ENCODE peak calls at places on chromosomes 1 and 21, in four cellular contexts. R, T, J and X are unnamed samples.

GRCh38 chr1:50132495-50132894 is 23.8 kb downstream of the ELAVL4 start:
- DNase-seq in R (no peak), J (no peak), T (no peak), X (no peak)

GRCh38 chr21:44444286-44444931 is 10.9 kb upstream of the LRRC3 start:
- DNase-seq in T (no peak), R (peak; percentile 56), J (no peak), X (no peak)

GRCh38 chr1:63679076-63679475 is 85.9 kb downstream of the PGM1 start:
- DNase-seq in R (no peak), J (no peak), T (peak; percentile 19), X (no peak)

GRCh38 chr1:163275222-163275621 is 46.5 kb upstream of the NUF2 start:
- DNase-seq in J (no peak), R (no peak), T (peak; percentile 22), X (no peak)

GRCh38 chr1:59554011-59554673 is 257.2 kb downstream of the FGGY start:
- DNase-seq in J (no peak), T (no peak), R (no peak), X (no peak)

GRCh38 chr1:62325076-62325475 is 5.8 kb upstream of the KANK4 start:
- DNase-seq in J (peak; percentile 83), R (no peak), T (peak; percentile 43), X (peak; percentile 38)

GRCh38 chr21:45615145-45615711 is 28.3 kb upstream of the PCBP3 start:
- DNase-seq in R (no peak), J (no peak), T (peak; percentile 57), X (no peak)

GRCh38 chr1:112686835-112687234 is 12.4 kb downstream of the MOV10 start:
- DNase-seq in T (no peak), J (no peak), R (no peak), X (no peak)

GRCh38 chr1:192763756-192764155 is 45.1 kb upstream of the RGS2 start:
- DNase-seq in R (no peak), T (peak; percentile 24), J (peak; percentile 14), X (no peak)

GRCh38 chr1:206907304-206907991 is 10.2 kb downstream of the IL24 start:
- DNase-seq in R (peak; percentile 56), T (no peak), J (no peak), X (no peak)

GRCh38 chr1:6007318-6008083 is 15.3 kb upstream of the NPHP4 start:
- DNase-seq in R (no peak), J (no peak), T (no peak), X (no peak)

GRCh38 chr1:229972600-229973296 is 94.3 kb upstream of the GALNT2 start:
- DNase-seq in R (peak; percentile 48), T (no peak), J (no peak), X (no peak)
- TF ChIP-seq CTCF in R (peak; percentile 56), T (peak; percentile 18), J (peak; percentile 19), X (peak; percentile 12)

DNA sequence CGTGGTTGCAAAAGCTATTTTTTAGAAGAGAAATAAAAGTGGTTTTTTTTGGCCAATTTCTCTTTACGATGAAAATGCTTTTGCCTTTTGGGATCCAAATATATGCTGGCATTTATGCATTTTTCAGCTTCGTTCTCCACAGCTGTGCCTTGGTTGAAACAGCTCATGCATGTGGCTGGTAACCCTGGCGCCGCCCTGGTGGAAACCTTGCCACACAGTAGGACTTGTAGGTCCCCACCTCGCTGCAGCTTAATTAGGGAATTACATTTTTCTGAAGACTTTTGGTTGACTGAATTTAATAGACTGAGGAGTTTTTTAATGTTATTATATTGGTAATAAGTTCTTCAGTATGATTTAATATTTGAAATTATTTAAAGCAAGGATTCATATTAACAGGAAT is 12.7 kb upstream of the PCP4 start:
- DNase-seq in R (no peak), T (no peak), J (no peak), X (no peak)
- TF ChIP-seq CTCF in R (peak; percentile 20), T (no peak), J (no peak), X (no peak)

GRCh38 chr1:31633117-31633516 is 11.6 kb downstream of the PEF1 start:
- DNase-seq in R (peak; percentile 39), J (no peak), T (no peak), X (no peak)
- TF ChIP-seq CTCF in R (peak; percentile 53), J (peak; percentile 60), T (peak; percentile 56), X (peak; percentile 54)

GRCh38 chr1:109777436-109777835 is 13.7 kb upstream of the EPS8L3 start:
- DNase-seq in J (no peak), R (no peak), T (no peak), X (no peak)
- TF ChIP-seq CTCF in J (no peak), R (no peak), T (no peak), X (no peak)

GRCh38 chr1:2107586-2108212 is 57.5 kb downstream of the PRKCZ start:
- DNase-seq in J (no peak), T (no peak), R (no peak), X (no peak)

GRCh38 chr1:2108877-2109580 is 58.8 kb downstream of the PRKCZ start:
- DNase-seq in T (no peak), R (no peak), J (no peak), X (no peak)

GRCh38 chr1:2106681-2107405 is 56.6 kb downstream of the PRKCZ start:
- DNase-seq in J (no peak), R (no peak), T (no peak), X (no peak)

GRCh38 chr1:2109581-2110021 is 59.4 kb downstream of the PRKCZ start:
- DNase-seq in R (no peak), J (no peak), T (no peak), X (no peak)

GRCh38 chr1:2108213-2108876 is 58.1 kb downstream of the PRKCZ start:
- DNase-seq in R (peak; percentile 71), J (no peak), T (peak; percentile 35), X (no peak)
- TF ChIP-seq CTCF in R (peak; percentile 63), J (peak; percentile 57), T (peak; percentile 60), X (peak; percentile 65)

GRCh38 chr1:151512326-151512725 is 1.1 kb downstream of the CGN start:
- DNase-seq in R (no peak), J (no peak), T (no peak), X (no peak)
- TF ChIP-seq CTCF in R (no peak), J (no peak), T (no peak), X (no peak)

DNA sequence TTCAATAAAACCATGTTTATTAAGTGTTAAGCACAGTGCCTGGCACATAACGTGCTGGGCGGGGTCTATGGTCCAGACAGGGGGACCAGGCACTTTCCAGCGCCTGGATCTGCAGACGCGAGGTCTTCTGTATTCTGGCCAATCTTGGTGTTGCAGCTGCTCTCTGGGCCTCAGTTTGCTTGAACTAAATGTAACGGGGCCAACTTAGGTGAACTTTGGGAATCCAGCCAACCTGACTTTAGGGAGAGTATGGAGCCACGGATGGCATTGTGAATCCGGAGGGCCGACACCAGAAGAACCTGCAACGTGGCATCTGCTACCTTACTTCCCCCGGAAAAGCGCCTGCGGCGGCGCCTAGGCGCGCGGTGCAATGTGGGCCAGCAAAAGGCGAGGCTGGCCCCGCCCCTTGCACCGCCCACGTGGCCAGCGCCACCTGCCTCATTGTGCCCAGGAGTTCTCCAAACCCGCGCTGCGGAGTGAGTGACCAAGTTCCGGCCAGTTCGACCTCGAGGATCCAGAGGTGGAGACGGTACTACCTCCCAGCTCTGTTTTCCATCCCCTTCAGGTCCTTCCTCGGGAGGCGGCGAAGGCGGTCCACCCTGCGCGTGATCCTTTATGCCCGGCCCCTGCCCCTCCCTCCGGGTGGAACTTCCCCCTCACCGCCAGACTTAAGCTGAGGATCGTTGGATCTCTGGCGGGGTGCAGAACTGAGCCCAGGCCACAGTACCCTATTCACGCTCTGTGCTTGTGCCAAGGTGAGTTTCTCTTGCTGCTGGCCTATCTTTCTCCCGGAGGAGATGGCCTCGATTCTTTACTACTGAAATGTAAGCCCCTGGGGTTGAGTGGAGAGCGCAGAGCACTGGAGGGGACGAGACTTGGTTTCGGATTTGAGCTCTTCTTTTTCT is at the start of gene AKR1A1:
- DNase-seq in J (peak; percentile 23), R (peak; percentile 90), T (peak; percentile 89), X (peak; percentile 27)
- TF ChIP-seq CTCF in J (no peak), R (peak; percentile 7), T (no peak), X (no peak)

DNA sequence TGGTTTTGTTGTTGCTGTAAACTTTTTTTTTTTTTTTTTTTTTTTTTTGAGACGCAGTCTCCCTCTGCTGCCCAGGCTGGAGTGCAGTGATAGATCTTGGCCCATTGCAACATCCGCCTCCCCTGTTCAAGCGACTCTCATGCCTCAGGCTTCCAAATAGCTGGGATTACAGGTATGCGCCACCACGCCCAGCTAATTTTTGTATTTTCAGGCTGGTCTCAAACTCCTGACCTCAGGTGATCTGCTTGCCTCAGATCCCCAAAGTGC is 78.9 kb upstream of the SLC45A1 start:
- DNase-seq in T (peak; percentile 48), R (no peak), J (no peak), X (no peak)
- TF ChIP-seq CTCF in T (peak; percentile 41), R (no peak), J (peak; percentile 49), X (peak; percentile 38)